ENCODE peak calls at places on chromosomes 5 and 9, in ten cellular contexts. D is osteocyte; Y is central memory CD4-positive, alpha-beta T cell; P is activated naive CD4-positive, alpha-beta T cell treated with anti-CD3 and anti-CD28 coated beads, Interleukin-2, amount 10 ng/mL, durations not matched to agents 7 days and 5 days; I is aorta; N is choroid plexus epithelial cell; X is tibial artery; B is endothelial cell; A is iris pigment epithelial cell; W is iPS-NIHi11. S is an unnamed sample.

GRCh38 chr9:18393340-18394130 is 80.4 kb upstream of the ADAMTSL1 start:
- DNase-seq in D (no peak), Y (no peak), P (no peak), I (no peak), N (peak), X (no peak), B (no peak), A (peak), W (no peak), S (no peak)

GRCh38 chr5:144028644-144029043 is 141.8 kb downstream of the YIPF5 start:
- DNase-seq in D (no peak), Y (no peak), P (no peak), I (no peak), N (peak), X (no peak), B (no peak), A (peak), W (no peak), S (no peak)

GRCh38 chr9:131640438-131641181 is 95.3 kb downstream of the PRRT1B start:
- DNase-seq in D (no peak), Y (no peak), P (no peak), I (no peak), N (peak), X (no peak), B (no peak), A (no peak), W (no peak), S (no peak)

GRCh38 chr9:754150-754931 is 87.2 kb upstream of the DMRT1 start:
- DNase-seq in D (no peak), Y (no peak), P (no peak), I (no peak), N (peak), X (no peak), B (no peak), A (no peak), W (no peak), S (no peak)

GRCh38 chr5:68240196-68240595 is 24.6 kb downstream of the PIK3R1 start:
- DNase-seq in D (no peak), Y (no peak), P (no peak), I (no peak), N (no peak), X (no peak), B (no peak), A (no peak), W (no peak), S (no peak)

GRCh38 chr5:68325065-68325580 is 109.6 kb downstream of the PIK3R1 start:
- DNase-seq in D (no peak), Y (no peak), P (no peak), I (no peak), N (no peak), X (no peak), B (no peak), A (no peak), W (no peak), S (no peak)

GRCh38 chr5:139740993-139741672 is 54.5 kb upstream of the PSD2 start:
- DNase-seq in D (no peak), Y (no peak), P (no peak), I (no peak), N (no peak), X (no peak), B (no peak), A (no peak), W (no peak), S (no peak)

GRCh38 chr9:5851445-5851844 is 18.5 kb upstream of the ERMP1 start:
- DNase-seq in D (no peak), Y (no peak), P (peak), I (no peak), N (peak), X (no peak), B (no peak), A (peak), W (no peak), S (no peak)

GRCh38 chr9:15389173-15389572 is 33.5 kb upstream of the SNAPC3 start:
- DNase-seq in D (no peak), Y (no peak), P (no peak), I (no peak), N (no peak), X (no peak), B (no peak), A (no peak), W (no peak), S (no peak)

GRCh38 chr9:137891588-137892423 is 14.2 kb downstream of the CACNA1B start:
- DNase-seq in D (no peak), Y (no peak), P (no peak), I (peak), N (no peak), X (no peak), B (no peak), A (no peak), W (no peak), S (peak)

GRCh38 chr5:143229896-143230675 is 173.4 kb downstream of the NR3C1 start:
- DNase-seq in D (no peak), Y (peak), P (peak), I (no peak), N (no peak), X (no peak), B (no peak), A (no peak), W (peak), S (no peak)

GRCh38 chr9:108672475-108673065 is 183.2 kb downstream of the ACTL7B start:
- DNase-seq in D (no peak), Y (no peak), P (no peak), I (no peak), N (no peak), X (no peak), B (no peak), A (no peak), W (no peak), S (no peak)

GRCh38 chr5:141349917-141350619 is at the start of gene PCDHGB1:
- DNase-seq in D (no peak), Y (no peak), P (peak), I (peak), N (peak), X (no peak), B (peak), A (peak), W (peak), S (no peak)

GRCh38 chr5:151581841-151582583 is 9.1 kb downstream of the FAT2 start:
- DNase-seq in D (no peak), Y (no peak), P (no peak), I (no peak), N (no peak), X (no peak), B (no peak), A (no peak), W (no peak), S (no peak)

GRCh38 chr5:176653401-176653800 is 6.1 kb downstream of the TSPAN17 start:
- DNase-seq in D (no peak), Y (no peak), P (peak), I (no peak), N (no peak), X (no peak), B (no peak), A (no peak), W (no peak), S (no peak)

GRCh38 chr5:55865831-55866230 is 14.7 kb downstream of the IL31RA start:
- DNase-seq in D (no peak), Y (no peak), P (no peak), I (no peak), N (peak), X (no peak), B (no peak), A (peak), W (peak), S (no peak)

GRCh38 chr9:36325081-36325828 is 67.0 kb upstream of the GNE start:
- DNase-seq in D (no peak), Y (no peak), P (no peak), I (no peak), N (no peak), X (peak), B (no peak), A (no peak), W (no peak), S (no peak)